ENCODE peak calls at places on chromosomes 13 and 19, in four cellular contexts. One of them, this sample, is unnamed.

GRCh38 chr13:46492946-46493345 is 60.0 kb upstream of the LRCH1 start:
- DNase-seq in K562: peak
- DNase-seq in GM12878: no peak
- DNase-seq in HepG2: peak
- DNase-seq in this sample: peak

GRCh38 chr13:75076476-75076875 is 405.5 kb downstream of the TBC1D4 start:
- DNase-seq in K562: no peak
- DNase-seq in GM12878: no peak
- DNase-seq in HepG2: no peak
- DNase-seq in this sample: no peak

GRCh38 chr19:12261554-12261953 is 33.1 kb downstream of the ZNF44 start:
- DNase-seq in K562: no peak
- DNase-seq in GM12878: no peak
- DNase-seq in HepG2: no peak
- DNase-seq in this sample: no peak

GRCh38 chr19:31668916-31669315 is 319.7 kb upstream of the TSHZ3 start:
- DNase-seq in K562: no peak
- DNase-seq in GM12878: no peak
- DNase-seq in HepG2: no peak
- DNase-seq in this sample: no peak

GRCh38 chr19:1452802-1453524 is 3.0 kb downstream of the APC2 start:
- DNase-seq in K562: no peak
- DNase-seq in GM12878: no peak
- DNase-seq in HepG2: no peak
- DNase-seq in this sample: no peak

GRCh38 chr19:29528946-29529645 is 3.3 kb downstream of the VSTM2B start:
- DNase-seq in K562: no peak
- DNase-seq in GM12878: no peak
- DNase-seq in HepG2: no peak
- DNase-seq in this sample: no peak

GRCh38 chr13:71879129-71879535 is 12.1 kb upstream of the DACH1 start:
- DNase-seq in K562: peak
- DNase-seq in GM12878: no peak
- DNase-seq in HepG2: peak
- DNase-seq in this sample: peak

GRCh38 chr13:51113186-51113881 is 2.3 kb upstream of the C13orf42 start:
- DNase-seq in K562: no peak
- DNase-seq in GM12878: no peak
- DNase-seq in HepG2: no peak
- DNase-seq in this sample: no peak

GRCh38 chr13:26965976-26966375 is 205.4 kb upstream of the GPR12 start:
- DNase-seq in K562: no peak
- DNase-seq in GM12878: no peak
- DNase-seq in HepG2: no peak
- DNase-seq in this sample: no peak

GRCh38 chr19:38506723-38507550 is 73.4 kb downstream of the RYR1 start:
- DNase-seq in K562: peak
- DNase-seq in GM12878: peak
- DNase-seq in HepG2: peak
- DNase-seq in this sample: peak

GRCh38 chr19:5232798-5233505 is 107.7 kb downstream of the PTPRS start:
- DNase-seq in K562: no peak
- DNase-seq in GM12878: no peak
- DNase-seq in HepG2: no peak
- DNase-seq in this sample: no peak

GRCh38 chr19:15456871-15457700 is 7.3 kb downstream of the RASAL3 start:
- DNase-seq in K562: peak
- DNase-seq in GM12878: no peak
- DNase-seq in HepG2: no peak
- DNase-seq in this sample: no peak

GRCh38 chr19:49567722-49568454 is 12.5 kb downstream of the NOSIP start:
- DNase-seq in K562: peak
- DNase-seq in GM12878: no peak
- DNase-seq in HepG2: no peak
- DNase-seq in this sample: no peak

GRCh38 chr19:43699506-43700367 is 16.1 kb upstream of the IRGC start:
- DNase-seq in K562: no peak
- DNase-seq in GM12878: no peak
- DNase-seq in HepG2: no peak
- DNase-seq in this sample: no peak

GRCh38 chr13:112967666-112968379 is 1.2 kb upstream of the MCF2L start:
- DNase-seq in K562: no peak
- DNase-seq in GM12878: no peak
- DNase-seq in HepG2: no peak
- DNase-seq in this sample: no peak

GRCh38 chr19:15249912-15250634 is 17.8 kb upstream of the EPHX3 start:
- DNase-seq in K562: no peak
- DNase-seq in GM12878: no peak
- DNase-seq in HepG2: no peak
- DNase-seq in this sample: no peak

GRCh38 chr19:55460670-55461258 is 678 bp downstream of the ISOC2 start:
- DNase-seq in K562: peak
- DNase-seq in GM12878: no peak
- DNase-seq in HepG2: peak
- DNase-seq in this sample: peak

GRCh38 chr13:37621811-37622361 is 23.3 kb upstream of the POSTN start:
- DNase-seq in K562: no peak
- DNase-seq in GM12878: no peak
- DNase-seq in HepG2: no peak
- DNase-seq in this sample: no peak

GRCh38 chr19:49165111-49165750 is 7.6 kb downstream of the TRPM4 start:
- DNase-seq in K562: no peak
- DNase-seq in GM12878: no peak
- DNase-seq in HepG2: no peak
- DNase-seq in this sample: no peak

GRCh38 chr19:51354742-51355148 is 11.4 kb downstream of the ETFB start:
- DNase-seq in K562: no peak
- DNase-seq in GM12878: no peak
- DNase-seq in HepG2: peak
- DNase-seq in this sample: no peak

GRCh38 chr13:40682449-40683240 is 16.2 kb upstream of the FOXO1 start:
- DNase-seq in K562: no peak
- DNase-seq in GM12878: no peak
- DNase-seq in HepG2: no peak
- DNase-seq in this sample: no peak

GRCh38 chr19:20999731-21000352 is 20.6 kb upstream of the ZNF430 start:
- DNase-seq in K562: peak
- DNase-seq in GM12878: peak
- DNase-seq in HepG2: no peak
- DNase-seq in this sample: no peak

GRCh38 chr19:40611096-40611495 is 9.9 kb downstream of the LTBP4 start:
- DNase-seq in K562: no peak
- DNase-seq in GM12878: no peak
- DNase-seq in HepG2: no peak
- DNase-seq in this sample: no peak

GRCh38 chr13:38415233-38415632 is 65.6 kb downstream of the UFM1 start:
- DNase-seq in K562: peak
- DNase-seq in GM12878: peak
- DNase-seq in HepG2: no peak
- DNase-seq in this sample: peak

GRCh38 chr13:107210216-107211010 is 642.5 kb upstream of the ARGLU1 start:
- DNase-seq in K562: no peak
- DNase-seq in GM12878: no peak
- DNase-seq in HepG2: no peak
- DNase-seq in this sample: no peak

GRCh38 chr19:50826492-50827240 is 3.1 kb upstream of the KLK1 start:
- DNase-seq in K562: no peak
- DNase-seq in GM12878: no peak
- DNase-seq in HepG2: no peak
- DNase-seq in this sample: no peak

GRCh38 chr19:7450243-7451223 is 38.3 kb downstream of the PEX11G start:
- DNase-seq in K562: peak
- DNase-seq in GM12878: peak
- DNase-seq in HepG2: peak
- DNase-seq in this sample: no peak

GRCh38 chr13:78997902-78998654 is 339.1 kb upstream of the OBI1 start:
- DNase-seq in K562: no peak
- DNase-seq in GM12878: no peak
- DNase-seq in HepG2: no peak
- DNase-seq in this sample: no peak

GRCh38 chr13:26465514-26465913 is 92.0 kb upstream of the WASF3 start:
- DNase-seq in K562: no peak
- DNase-seq in GM12878: no peak
- DNase-seq in HepG2: no peak
- DNase-seq in this sample: no peak

GRCh38 chr19:23415561-23416191 is 20.4 kb upstream of the ZNF91 start:
- DNase-seq in K562: no peak
- DNase-seq in GM12878: no peak
- DNase-seq in HepG2: no peak
- DNase-seq in this sample: no peak

GRCh38 chr13:27556109-27556508 is 64.2 kb downstream of the LNX2 start:
- DNase-seq in K562: no peak
- DNase-seq in GM12878: no peak
- DNase-seq in HepG2: no peak
- DNase-seq in this sample: no peak

GRCh38 chr13:110676057-110676510 is 29.8 kb downstream of the CARS2 start:
- DNase-seq in K562: no peak
- DNase-seq in GM12878: peak
- DNase-seq in HepG2: no peak
- DNase-seq in this sample: no peak

GRCh38 chr13:106680796-106681482 is 113.0 kb upstream of the ARGLU1 start:
- DNase-seq in K562: no peak
- DNase-seq in GM12878: no peak
- DNase-seq in HepG2: no peak
- DNase-seq in this sample: no peak

GRCh38 chr13:113869263-113869662 is 5.4 kb upstream of the GAS6 start:
- DNase-seq in K562: no peak
- DNase-seq in GM12878: no peak
- DNase-seq in HepG2: no peak
- DNase-seq in this sample: no peak

GRCh38 chr19:48169585-48169973 is 565 bp downstream of the LIG1 start:
- DNase-seq in K562: peak
- DNase-seq in GM12878: no peak
- DNase-seq in HepG2: peak
- DNase-seq in this sample: peak

GRCh38 chr19:18469245-18470107 is 31.5 kb upstream of the ISYNA1 start:
- DNase-seq in K562: peak
- DNase-seq in GM12878: no peak
- DNase-seq in HepG2: peak
- DNase-seq in this sample: peak

GRCh38 chr19:41111750-41112295 is 2.4 kb upstream of the CYP2F1 start:
- DNase-seq in K562: no peak
- DNase-seq in GM12878: no peak
- DNase-seq in HepG2: no peak
- DNase-seq in this sample: no peak

GRCh38 chr13:110529522-110530311 is 31.8 kb downstream of the RAB20 start:
- DNase-seq in K562: no peak
- DNase-seq in GM12878: no peak
- DNase-seq in HepG2: no peak
- DNase-seq in this sample: no peak

GRCh38 chr19:51327066-51327985 is 14.6 kb downstream of the VSIG10L start:
- DNase-seq in K562: peak
- DNase-seq in GM12878: no peak
- DNase-seq in HepG2: peak
- DNase-seq in this sample: peak

GRCh38 chr13:83940742-83941141 is 58.5 kb upstream of the SLITRK1 start:
- DNase-seq in K562: no peak
- DNase-seq in GM12878: no peak
- DNase-seq in HepG2: no peak
- DNase-seq in this sample: no peak

GRCh38 chr19:3097442-3097871 is 3.3 kb downstream of the GNA11 start:
- DNase-seq in K562: no peak
- DNase-seq in GM12878: no peak
- DNase-seq in HepG2: no peak
- DNase-seq in this sample: no peak
- TF ChIP-seq BHLHE40 in K562: no peak
- TF ChIP-seq BHLHE40 in GM12878: no peak
- TF ChIP-seq BHLHE40 in HepG2: no peak
- TF ChIP-seq BHLHE40 in this sample: no peak

GRCh38 chr19:14021474-14021873 is 6.5 kb upstream of the RLN3 start:
- DNase-seq in K562: peak
- DNase-seq in GM12878: no peak
- DNase-seq in HepG2: no peak
- DNase-seq in this sample: no peak

GRCh38 chr19:14022469-14022868 is 5.5 kb upstream of the RLN3 start:
- DNase-seq in K562: no peak
- DNase-seq in GM12878: no peak
- DNase-seq in HepG2: no peak
- DNase-seq in this sample: no peak

GRCh38 chr19:14027856-14028450 is at the start of gene RLN3:
- DNase-seq in K562: peak
- DNase-seq in GM12878: no peak
- DNase-seq in HepG2: no peak
- DNase-seq in this sample: no peak

GRCh38 chr19:14019100-14019499 is 8.8 kb upstream of the RLN3 start:
- DNase-seq in K562: no peak
- DNase-seq in GM12878: no peak
- DNase-seq in HepG2: no peak
- DNase-seq in this sample: no peak

GRCh38 chr19:14023404-14024235 is 4.3 kb upstream of the RLN3 start:
- DNase-seq in K562: peak
- DNase-seq in GM12878: no peak
- DNase-seq in HepG2: peak
- DNase-seq in this sample: peak
- TF ChIP-seq FOXK2 in K562: no peak
- TF ChIP-seq FOXK2 in GM12878: no peak
- TF ChIP-seq FOXK2 in HepG2: no peak
- TF ChIP-seq FOXK2 in this sample: no peak

DNA sequence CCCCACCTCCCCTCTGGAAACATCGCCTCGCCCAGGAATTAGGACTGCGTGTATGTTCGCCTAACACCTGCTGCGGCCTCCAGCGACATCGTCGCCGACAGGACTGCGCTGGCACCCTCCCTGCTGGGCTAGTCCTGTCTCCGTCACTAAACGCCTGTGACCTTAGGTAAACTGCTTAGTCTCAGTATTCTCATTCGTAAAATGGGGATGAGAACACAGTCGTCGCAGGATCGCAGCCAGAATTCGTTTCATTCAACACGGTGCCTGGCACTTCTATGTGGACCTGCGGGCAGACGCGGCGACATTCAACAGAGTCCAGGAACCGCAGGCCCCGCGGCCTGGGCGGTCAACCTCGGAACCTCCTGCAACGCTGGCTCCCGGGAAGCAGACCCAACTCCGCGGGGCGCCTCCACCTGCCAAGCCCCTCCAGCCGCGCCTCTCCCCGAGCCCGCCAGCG is 485 bp downstream of the CRYL1 start:
- DNase-seq in K562: peak
- DNase-seq in GM12878: no peak
- DNase-seq in HepG2: peak
- DNase-seq in this sample: peak
- TF ChIP-seq TARDBP in K562: no peak
- TF ChIP-seq TARDBP in GM12878: no peak
- TF ChIP-seq TARDBP in HepG2: no peak
- TF ChIP-seq TARDBP in this sample: no peak

GRCh38 chr19:47075941-47076340 is 27.5 kb upstream of the TMEM160 start:
- DNase-seq in K562: no peak
- DNase-seq in GM12878: no peak
- DNase-seq in HepG2: no peak
- DNase-seq in this sample: no peak
- TF ChIP-seq BHLHE40 in K562: no peak
- TF ChIP-seq BHLHE40 in GM12878: no peak
- TF ChIP-seq BHLHE40 in HepG2: no peak
- TF ChIP-seq BHLHE40 in this sample: no peak

This sample was measured in HEK293T.